ENCODE peak calls at places on chromosomes 7 and 10, in eight cellular contexts. One of them, this sample, is unnamed.

GRCh38 chr10:88617772-88618300 is 31.3 kb downstream of the LIPJ start:
- DNase-seq in GM13976: no peak
- DNase-seq in prostate gland: no peak
- DNase-seq in thoracic aorta: no peak
- DNase-seq in cardiac fibroblast: no peak
- DNase-seq in RWPE1: no peak
- DNase-seq in HFFc6: no peak
- DNase-seq in neural crest cell: no peak
- DNase-seq in this sample: no peak

GRCh38 chr7:54189330-54189729 is 352.8 kb upstream of the VSTM2A start:
- DNase-seq in cardiac fibroblast: no peak
- DNase-seq in HFFc6: no peak
- DNase-seq in prostate gland: no peak
- DNase-seq in RWPE1: no peak
- DNase-seq in thoracic aorta: no peak
- DNase-seq in neural crest cell: no peak
- DNase-seq in GM13976: no peak
- DNase-seq in this sample: no peak

GRCh38 chr10:5089869-5090268 is 4.3 kb upstream of the AKR1C3 start:
- DNase-seq in thoracic aorta: no peak
- DNase-seq in HFFc6: peak; percentile 48
- DNase-seq in RWPE1: no peak
- DNase-seq in neural crest cell: no peak
- DNase-seq in prostate gland: no peak
- DNase-seq in GM13976: no peak
- DNase-seq in cardiac fibroblast: peak; percentile 41
- DNase-seq in this sample: no peak

GRCh38 chr10:53315709-53316108 is 543.1 kb upstream of the MBL2 start:
- DNase-seq in GM13976: no peak
- DNase-seq in prostate gland: no peak
- DNase-seq in thoracic aorta: no peak
- DNase-seq in cardiac fibroblast: no peak
- DNase-seq in HFFc6: no peak
- DNase-seq in RWPE1: no peak
- DNase-seq in neural crest cell: no peak
- DNase-seq in this sample: no peak

GRCh38 chr7:120554960-120555571 is 282.1 kb downstream of the KCND2 start:
- DNase-seq in thoracic aorta: no peak
- DNase-seq in GM13976: peak; percentile 44
- DNase-seq in neural crest cell: peak; percentile 35
- DNase-seq in prostate gland: no peak
- DNase-seq in cardiac fibroblast: peak; percentile 65
- DNase-seq in HFFc6: peak; percentile 8
- DNase-seq in RWPE1: peak; percentile 34
- DNase-seq in this sample: no peak

GRCh38 chr10:117653170-117653515 is 110.6 kb downstream of the EMX2 start:
- DNase-seq in thoracic aorta: no peak
- DNase-seq in RWPE1: peak; percentile 98
- DNase-seq in prostate gland: no peak
- DNase-seq in HFFc6: peak; percentile 75
- DNase-seq in GM13976: peak; percentile 64
- DNase-seq in cardiac fibroblast: peak; percentile 71
- DNase-seq in neural crest cell: no peak
- DNase-seq in this sample: no peak

GRCh38 chr7:43303740-43304241 is 191.3 kb downstream of the HECW1 start:
- DNase-seq in cardiac fibroblast: peak; percentile 13
- DNase-seq in prostate gland: no peak
- DNase-seq in neural crest cell: no peak
- DNase-seq in GM13976: no peak
- DNase-seq in RWPE1: no peak
- DNase-seq in HFFc6: no peak
- DNase-seq in thoracic aorta: no peak
- DNase-seq in this sample: no peak

GRCh38 chr7:96246972-96247371 is 74.9 kb downstream of the SLC25A13 start:
- DNase-seq in prostate gland: no peak
- DNase-seq in RWPE1: no peak
- DNase-seq in HFFc6: no peak
- DNase-seq in neural crest cell: no peak
- DNase-seq in thoracic aorta: no peak
- DNase-seq in cardiac fibroblast: no peak
- DNase-seq in GM13976: no peak
- DNase-seq in this sample: no peak

GRCh38 chr7:40437498-40437897 is 302.7 kb downstream of the SUGCT start:
- DNase-seq in cardiac fibroblast: peak; percentile 89
- DNase-seq in neural crest cell: no peak
- DNase-seq in HFFc6: peak; percentile 90
- DNase-seq in prostate gland: no peak
- DNase-seq in RWPE1: no peak
- DNase-seq in GM13976: no peak
- DNase-seq in thoracic aorta: no peak
- DNase-seq in this sample: peak; percentile 78

GRCh38 chr10:4632757-4633156 is 193.2 kb upstream of the AKR1E2 start:
- DNase-seq in HFFc6: no peak
- DNase-seq in thoracic aorta: no peak
- DNase-seq in RWPE1: no peak
- DNase-seq in neural crest cell: no peak
- DNase-seq in prostate gland: no peak
- DNase-seq in GM13976: no peak
- DNase-seq in cardiac fibroblast: no peak
- DNase-seq in this sample: no peak

GRCh38 chr7:77293046-77293445 is 93.4 kb upstream of the FGL2 start:
- DNase-seq in neural crest cell: no peak
- DNase-seq in cardiac fibroblast: no peak
- DNase-seq in prostate gland: no peak
- DNase-seq in HFFc6: no peak
- DNase-seq in thoracic aorta: no peak
- DNase-seq in RWPE1: no peak
- DNase-seq in GM13976: no peak
- DNase-seq in this sample: no peak
- TF ChIP-seq CTCF in neural crest cell: peak; percentile 20
- TF ChIP-seq CTCF in cardiac fibroblast: no peak
- TF ChIP-seq CTCF in prostate gland: no peak
- TF ChIP-seq CTCF in HFFc6: no peak
- TF ChIP-seq CTCF in thoracic aorta: no peak
- TF ChIP-seq CTCF in RWPE1: no peak
- TF ChIP-seq CTCF in GM13976: no peak
- TF ChIP-seq CTCF in this sample: no peak

GRCh38 chr7:2154121-2154520 is 78.6 kb downstream of the MAD1L1 start:
- DNase-seq in thoracic aorta: no peak
- DNase-seq in RWPE1: no peak
- DNase-seq in neural crest cell: no peak
- DNase-seq in GM13976: no peak
- DNase-seq in HFFc6: no peak
- DNase-seq in prostate gland: no peak
- DNase-seq in cardiac fibroblast: no peak
- DNase-seq in this sample: no peak
- TF ChIP-seq CTCF in thoracic aorta: no peak
- TF ChIP-seq CTCF in RWPE1: no peak
- TF ChIP-seq CTCF in neural crest cell: no peak
- TF ChIP-seq CTCF in GM13976: no peak
- TF ChIP-seq CTCF in HFFc6: no peak
- TF ChIP-seq CTCF in prostate gland: no peak
- TF ChIP-seq CTCF in cardiac fibroblast: no peak
- TF ChIP-seq CTCF in this sample: no peak

GRCh38 chr7:73699370-73700069 is 16.1 kb downstream of the BUD23 start:
- DNase-seq in GM13976: no peak
- DNase-seq in thoracic aorta: no peak
- DNase-seq in neural crest cell: no peak
- DNase-seq in HFFc6: no peak
- DNase-seq in prostate gland: no peak
- DNase-seq in RWPE1: no peak
- DNase-seq in cardiac fibroblast: no peak
- DNase-seq in this sample: no peak
- TF ChIP-seq CTCF in GM13976: no peak
- TF ChIP-seq CTCF in thoracic aorta: no peak
- TF ChIP-seq CTCF in neural crest cell: no peak
- TF ChIP-seq CTCF in HFFc6: peak; percentile 19
- TF ChIP-seq CTCF in prostate gland: no peak
- TF ChIP-seq CTCF in RWPE1: no peak
- TF ChIP-seq CTCF in cardiac fibroblast: no peak
- TF ChIP-seq CTCF in this sample: no peak

GRCh38 chr7:17302575-17303142 is 4.2 kb downstream of the AHR start:
- DNase-seq in HFFc6: peak; percentile 63
- DNase-seq in prostate gland: no peak
- DNase-seq in RWPE1: no peak
- DNase-seq in cardiac fibroblast: peak; percentile 51
- DNase-seq in neural crest cell: no peak
- DNase-seq in thoracic aorta: no peak
- DNase-seq in GM13976: no peak
- DNase-seq in this sample: no peak
- TF ChIP-seq CTCF in HFFc6: peak; percentile 71
- TF ChIP-seq CTCF in prostate gland: no peak
- TF ChIP-seq CTCF in RWPE1: peak; percentile 62
- TF ChIP-seq CTCF in cardiac fibroblast: no peak
- TF ChIP-seq CTCF in neural crest cell: no peak
- TF ChIP-seq CTCF in thoracic aorta: no peak
- TF ChIP-seq CTCF in GM13976: peak; percentile 24
- TF ChIP-seq CTCF in this sample: no peak

DNA sequence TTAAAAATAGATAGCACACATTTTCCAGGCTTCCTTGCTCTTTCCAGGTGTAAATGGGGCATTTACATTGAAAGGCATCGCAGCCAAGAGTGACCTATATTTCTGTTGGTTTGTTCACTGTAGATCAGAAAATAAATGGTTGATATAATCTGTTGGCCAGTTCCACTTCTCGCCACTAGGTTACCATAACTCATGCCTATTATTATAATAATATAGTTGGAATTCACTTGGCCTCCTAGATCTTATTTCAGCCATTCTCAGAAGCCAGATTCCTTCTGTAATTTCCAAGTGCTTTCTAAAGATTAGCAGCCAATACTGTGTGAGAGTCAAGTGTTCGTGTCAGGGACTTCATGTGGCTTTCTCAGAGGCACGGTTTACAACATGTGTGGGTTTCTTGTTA is 179.5 kb downstream of the DNAH11 start:
- DNase-seq in RWPE1: peak; percentile 11
- DNase-seq in HFFc6: no peak
- DNase-seq in cardiac fibroblast: no peak
- DNase-seq in thoracic aorta: no peak
- DNase-seq in GM13976: no peak
- DNase-seq in prostate gland: no peak
- DNase-seq in neural crest cell: no peak
- DNase-seq in this sample: no peak
- TF ChIP-seq CTCF in RWPE1: peak; percentile 20
- TF ChIP-seq CTCF in HFFc6: peak; percentile 64
- TF ChIP-seq CTCF in cardiac fibroblast: peak; percentile 20
- TF ChIP-seq CTCF in thoracic aorta: peak; percentile 8
- TF ChIP-seq CTCF in GM13976: no peak
- TF ChIP-seq CTCF in prostate gland: no peak
- TF ChIP-seq CTCF in neural crest cell: peak; percentile 54
- TF ChIP-seq CTCF in this sample: no peak